ENCODE peak calls at places on chromosomes 11 and 22, in seven cellular contexts. B is Caco-2, I is OCI-LY7, O is colonic mucosa, V is tibial artery, W is psoas muscle, N is sigmoid colon. A is an unnamed sample. For H3K36me3, the result is how much of the 10 kb centered on the place peaks cover.

GRCh38 chr11:83736689-83737088 is 450.5 kb upstream of the CCDC90B start:
- DNase-seq in I (no peak), B (no peak), N (no peak), O (no peak), V (no peak), W (no peak), A (no peak)

GRCh38 chr11:65435981-65436411 is 13.4 kb downstream of the NEAT1 start:
- DNase-seq in I (no peak), O (peak), V (no peak), N (peak), W (peak), B (no peak), A (no peak)

GRCh38 chr11:93498099-93499040 is 44.8 kb downstream of the SMCO4 start:
- DNase-seq in B (no peak), I (no peak), O (no peak), N (no peak), W (no peak), V (no peak), A (peak)

GRCh38 chr11:132264616-132265015 is 894.2 kb downstream of the NTM start:
- DNase-seq in I (no peak), V (no peak), W (no peak), O (no peak), B (no peak), N (no peak), A (no peak)

GRCh38 chr22:47138898-47139789 is 376.7 kb downstream of the TBC1D22A start:
- DNase-seq in I (no peak), O (no peak), B (no peak), V (no peak), W (no peak), N (no peak), A (no peak)

GRCh38 chr11:45333506-45333971 is 47.4 kb upstream of the SYT13 start:
- DNase-seq in V (no peak), W (no peak), O (peak), I (peak), N (peak), B (no peak), A (peak)

GRCh38 chr22:35480143-35480542 is 60.5 kb upstream of the RASD2 start:
- DNase-seq in B (no peak), W (peak), N (peak), V (peak), I (no peak), O (peak), A (no peak)

GRCh38 chr11:11843642-11844041 is 1.9 kb downstream of the USP47 start:
- DNase-seq in N (no peak), V (no peak), W (no peak), O (no peak), B (no peak), I (no peak), A (no peak)

GRCh38 chr11:86497310-86497709 is 122.6 kb downstream of the CCDC81 start:
- DNase-seq in V (no peak), B (no peak), W (no peak), I (no peak), N (no peak), O (no peak), A (no peak)

GRCh38 chr11:73004088-73004487 is 138.0 kb downstream of the FCHSD2 start:
- DNase-seq in I (no peak), V (no peak), W (no peak), B (no peak), N (no peak), O (no peak), A (no peak)

GRCh38 chr11:114262681-114263509 is 33.3 kb upstream of the NNMT start:
- DNase-seq in W (no peak), V (no peak), B (peak), O (no peak), N (peak), I (peak), A (peak)

DNA sequence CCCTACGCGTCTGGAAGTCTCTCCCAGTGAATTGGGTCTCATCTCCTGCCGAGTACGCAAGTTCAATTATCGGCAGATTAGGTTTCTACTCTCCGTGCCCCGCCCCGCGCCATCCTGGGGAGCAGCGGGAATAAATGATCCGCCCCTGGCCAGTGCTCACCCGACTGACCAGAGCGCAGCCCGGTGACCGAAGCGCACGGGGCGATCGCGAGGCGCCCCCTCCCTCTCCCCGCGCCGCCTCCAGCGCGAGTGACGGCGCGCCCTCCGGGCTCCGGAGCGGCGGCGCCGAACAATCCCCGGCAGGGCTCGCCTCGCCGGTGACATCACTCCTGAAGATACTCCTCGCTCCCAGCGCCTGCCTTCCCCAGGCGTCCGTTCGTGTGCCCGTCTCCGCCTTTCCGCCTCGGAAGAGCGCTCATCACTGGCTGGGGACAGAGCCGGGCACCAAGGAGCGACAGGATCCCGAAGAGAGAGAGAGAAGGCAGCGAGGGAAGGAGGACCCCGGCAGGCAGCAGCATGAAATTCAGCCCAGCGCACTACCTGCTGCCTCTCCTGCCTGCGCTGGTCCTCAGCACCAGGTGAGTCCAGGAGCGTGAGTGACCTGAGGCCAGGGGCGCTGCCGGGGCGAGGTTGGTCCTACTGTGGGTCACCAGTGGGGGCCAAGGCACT is at the start of gene LUZP2:
- DNase-seq in N (no peak), W (peak), O (peak), V (peak), I (no peak), B (no peak), A (peak)
- TF ChIP-seq CTCF in N (no peak), W (no peak), O (no peak), V (no peak), I (no peak), B (no peak), A (peak)

GRCh38 chr22:24440270-24440717 is 12.9 kb downstream of the ADORA2A start:
- DNase-seq in W (no peak), O (no peak), I (no peak), N (no peak), B (no peak), V (peak), A (no peak)
- H3K36me3 ChIP-seq in W (under half), O (under half), I (half or more), N (under half), B (under half), V (under half), A (under half)

DNA sequence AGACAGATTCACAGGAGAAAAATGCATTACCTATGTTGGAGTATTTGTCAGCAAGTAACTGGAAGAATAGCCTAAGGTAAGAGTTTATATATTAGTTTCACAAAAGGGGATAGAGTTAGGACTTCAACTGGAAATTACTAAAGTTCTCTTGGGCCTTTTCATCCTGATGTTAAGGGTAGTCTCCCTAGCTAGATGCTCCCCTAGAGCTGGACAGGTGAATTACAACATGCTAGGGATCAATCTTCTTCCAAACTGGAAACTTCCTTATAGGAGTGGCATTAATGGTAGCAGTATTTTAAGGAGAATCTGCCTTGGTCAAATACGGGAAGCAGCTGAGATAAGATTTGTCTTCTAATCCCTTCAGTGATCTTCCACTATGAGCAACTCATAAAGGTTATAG is 632.8 kb upstream of the RAG2 start:
- DNase-seq in B (no peak), I (no peak), O (no peak), V (no peak), W (no peak), N (no peak), A (no peak)
- TF ChIP-seq CTCF in B (peak), I (no peak), O (no peak), V (no peak), W (no peak), N (no peak), A (peak)

GRCh38 chr11:61793084-61793828 is 545 bp downstream of the FEN1 start:
- DNase-seq in B (peak), W (no peak), V (no peak), I (no peak), O (no peak), N (no peak), A (no peak)

GRCh38 chr11:61794579-61794978 is 1.9 kb downstream of the FEN1 start:
- DNase-seq in I (no peak), W (no peak), B (no peak), V (no peak), O (no peak), N (no peak), A (no peak)

GRCh38 chr11:61792310-61793083 is at the start of the genes FEN1 and TMEM258:
- DNase-seq in N (peak), W (peak), I (peak), V (peak), O (peak), B (peak), A (peak)

GRCh38 chr11:61793829-61794204 is 1.1 kb downstream of the FEN1 start:
- DNase-seq in I (no peak), W (no peak), B (no peak), O (no peak), N (no peak), V (no peak), A (no peak)

DNA sequence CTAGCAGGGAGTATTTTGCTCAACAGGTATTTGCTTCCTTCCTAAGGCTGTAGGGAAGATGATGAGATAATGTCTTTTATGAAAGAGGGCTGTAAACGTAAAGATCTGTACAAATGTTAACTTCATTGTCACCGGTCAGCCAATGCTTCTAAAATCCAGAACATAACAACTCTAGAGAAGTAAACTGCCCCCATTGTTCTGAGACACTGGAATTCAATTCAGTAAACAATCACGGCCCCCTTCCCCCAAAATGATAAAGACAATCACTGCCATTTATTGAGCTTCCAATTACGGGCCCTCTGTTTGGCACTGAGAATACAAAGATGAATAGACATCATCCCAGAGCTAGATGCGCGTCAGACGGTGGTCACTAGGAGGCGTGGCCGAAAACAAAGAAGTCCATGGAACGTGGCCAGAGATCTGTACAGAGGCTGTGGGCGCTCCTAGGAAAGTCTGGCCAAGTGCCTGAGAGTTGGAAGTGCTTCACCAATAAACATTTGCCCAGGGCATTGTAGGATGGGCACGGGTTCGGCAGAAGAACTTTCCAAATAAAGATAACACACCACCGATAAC is 576 bp downstream of the TMEM258 start:
- DNase-seq in N (peak), I (peak), V (peak), W (peak), B (peak), O (peak), A (peak)
- H3K36me3 ChIP-seq in N (under half), I (half or more), V (under half), W (under half), B (under half), O (under half), A (half or more)